ENCODE peak calls at places on chromosome 22, in five cellular contexts. C, Z, P, F and L are unnamed samples.
A peak's percentile ranks its signal among the peaks of the same experiment; 100 is the strongest.

GRCh38 chr22:32574957-32575893 is 100.6 kb downstream of the FBXO7 start:
- DNase-seq in C (no peak), Z (peak; percentile 12), P (no peak), F (no peak), L (no peak)

GRCh38 chr22:46828323-46829139 is 66.1 kb downstream of the TBC1D22A start:
- DNase-seq in C (no peak), Z (no peak), P (peak; percentile 33), F (no peak), L (no peak)

GRCh38 chr22:21009638-21010425 is 5.1 kb upstream of the P2RX6 start:
- DNase-seq in C (peak; percentile 87), Z (peak; percentile 83), P (peak; percentile 67), F (peak; percentile 65), L (peak; percentile 56)

GRCh38 chr22:19393704-19394103 is 37.8 kb downstream of the HIRA start:
- DNase-seq in C (no peak), Z (no peak), P (no peak), F (no peak), L (no peak)

GRCh38 chr22:47054231-47055072 is 292.0 kb downstream of the TBC1D22A start:
- DNase-seq in C (no peak), Z (no peak), P (no peak), F (no peak), L (no peak)

GRCh38 chr22:25078591-25078990 is 121.1 kb upstream of the CRYBB3 start:
- DNase-seq in C (no peak), Z (no peak), P (no peak), F (no peak), L (no peak)

GRCh38 chr22:36298601-36299000 is 45.7 kb downstream of the APOL1 start:
- DNase-seq in C (no peak), Z (no peak), P (no peak), F (no peak), L (no peak)

GRCh38 chr22:40326905-40327735 is 19.2 kb upstream of the ADSL start:
- DNase-seq in C (no peak), Z (peak; percentile 63), P (no peak), F (no peak), L (no peak)

GRCh38 chr22:38260760-38261477 is 11.9 kb downstream of the TMEM184B start:
- DNase-seq in C (no peak), Z (no peak), P (no peak), F (peak; percentile 61), L (no peak)

GRCh38 chr22:48080304-48081165 is 1318.1 kb downstream of the TBC1D22A start:
- DNase-seq in C (no peak), Z (no peak), P (no peak), F (no peak), L (no peak)

GRCh38 chr22:20627432-20627831 is 120.0 kb downstream of the MED15 start:
- DNase-seq in C (no peak), Z (no peak), P (no peak), F (no peak), L (no peak)

GRCh38 chr22:49515486-49515885 is 312.2 kb downstream of the BRD1 start:
- DNase-seq in C (no peak), Z (no peak), P (no peak), F (peak; percentile 10), L (no peak)

GRCh38 chr22:49514656-49515055 is 313.0 kb downstream of the BRD1 start:
- DNase-seq in C (no peak), Z (no peak), P (no peak), F (no peak), L (no peak)

GRCh38 chr22:49513358-49513851 is 314.3 kb downstream of the BRD1 start:
- DNase-seq in C (peak; percentile 42), Z (no peak), P (no peak), F (no peak), L (no peak)

GRCh38 chr22:49512471-49512870 is 315.2 kb downstream of the BRD1 start:
- DNase-seq in C (no peak), Z (no peak), P (no peak), F (no peak), L (no peak)

DNA sequence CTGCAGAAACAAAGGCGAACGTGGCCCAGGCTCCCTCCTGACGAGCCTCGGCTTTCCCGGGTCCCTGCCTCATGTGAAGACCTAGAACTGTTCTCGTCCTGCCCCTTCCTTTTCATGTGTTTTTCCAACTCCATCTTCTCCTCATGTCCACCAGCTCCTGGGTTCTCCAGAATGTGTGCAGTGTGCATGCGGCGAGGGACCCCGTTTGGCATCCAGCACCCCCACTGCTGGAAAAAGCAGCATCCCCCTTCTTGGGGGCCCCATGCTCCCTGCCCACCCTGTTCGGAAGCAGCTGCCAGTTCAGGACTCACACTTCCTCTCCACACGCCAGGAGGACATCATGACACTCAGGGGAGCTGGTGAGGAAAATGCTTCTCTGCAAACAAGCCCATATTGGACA is 313.5 kb downstream of the BRD1 start:
- DNase-seq in C (no peak), Z (no peak), P (no peak), F (no peak), L (no peak)
- TF ChIP-seq CREB1 in C (no peak), Z (no peak), P (no peak), F (no peak), L (no peak)

GRCh38 chr22:33896801-33897620 is 23.3 kb downstream of the LARGE1 start:
- DNase-seq in C (no peak), Z (peak; percentile 84), P (no peak), F (no peak), L (no peak)
- TF ChIP-seq CREB1 in C (no peak), Z (no peak), P (no peak), F (no peak), L (no peak)

DNA sequence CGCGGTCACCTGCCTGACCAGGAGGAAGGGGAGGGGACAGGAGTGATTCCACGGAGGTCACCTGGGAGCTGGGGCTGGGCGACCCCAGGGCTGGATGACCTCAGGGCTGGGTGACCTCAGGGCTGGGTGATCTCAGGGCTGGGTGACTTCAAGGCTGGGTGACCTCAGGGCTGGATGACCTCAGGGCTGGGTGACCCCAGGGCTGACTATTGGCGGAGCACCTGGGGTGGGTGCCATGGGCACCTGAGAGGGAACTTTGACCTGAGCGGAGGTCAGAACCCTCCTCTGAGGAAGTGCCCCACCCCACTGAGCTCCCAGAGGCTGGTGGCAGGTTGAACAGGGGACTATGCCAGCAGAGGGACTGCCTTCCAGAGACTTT is 11.8 kb upstream of the MPPED1 start:
- DNase-seq in C (no peak), Z (no peak), P (no peak), F (no peak), L (no peak)
- TF ChIP-seq CREB1 in C (no peak), Z (no peak), P (no peak), F (no peak), L (no peak)

GRCh38 chr22:44337658-44338004 is 24.9 kb upstream of the SHISAL1 start:
- DNase-seq in C (peak; percentile 27), Z (peak; percentile 60), P (no peak), F (no peak), L (no peak)
- TF ChIP-seq CREB1 in C (no peak), Z (no peak), P (no peak), F (no peak), L (no peak)

GRCh38 chr22:33757041-33757440 is 163.2 kb downstream of the LARGE1 start:
- DNase-seq in C (no peak), Z (no peak), P (no peak), F (no peak), L (no peak)

GRCh38 chr22:33758125-33758483 is 162.2 kb downstream of the LARGE1 start:
- DNase-seq in C (no peak), Z (no peak), P (no peak), F (no peak), L (no peak)

GRCh38 chr22:33758961-33759360 is 161.3 kb downstream of the LARGE1 start:
- DNase-seq in C (no peak), Z (no peak), P (no peak), F (no peak), L (no peak)

GRCh38 chr22:33757443-33758124 is 162.7 kb downstream of the LARGE1 start:
- DNase-seq in C (no peak), Z (peak; percentile 47), P (no peak), F (peak; percentile 12), L (no peak)

GRCh38 chr22:33756508-33756949 is 163.7 kb downstream of the LARGE1 start:
- DNase-seq in C (no peak), Z (peak; percentile 79), P (no peak), F (no peak), L (peak; percentile 39)
- TF ChIP-seq CREB1 in C (no peak), Z (no peak), P (no peak), F (no peak), L (no peak)

GRCh38 chr22:45211848-45212247 is 28.8 kb downstream of the KIAA0930 start:
- DNase-seq in C (no peak), Z (no peak), P (no peak), F (no peak), L (no peak)
- TF ChIP-seq CREB1 in C (no peak), Z (no peak), P (no peak), F (no peak), L (no peak)

DNA sequence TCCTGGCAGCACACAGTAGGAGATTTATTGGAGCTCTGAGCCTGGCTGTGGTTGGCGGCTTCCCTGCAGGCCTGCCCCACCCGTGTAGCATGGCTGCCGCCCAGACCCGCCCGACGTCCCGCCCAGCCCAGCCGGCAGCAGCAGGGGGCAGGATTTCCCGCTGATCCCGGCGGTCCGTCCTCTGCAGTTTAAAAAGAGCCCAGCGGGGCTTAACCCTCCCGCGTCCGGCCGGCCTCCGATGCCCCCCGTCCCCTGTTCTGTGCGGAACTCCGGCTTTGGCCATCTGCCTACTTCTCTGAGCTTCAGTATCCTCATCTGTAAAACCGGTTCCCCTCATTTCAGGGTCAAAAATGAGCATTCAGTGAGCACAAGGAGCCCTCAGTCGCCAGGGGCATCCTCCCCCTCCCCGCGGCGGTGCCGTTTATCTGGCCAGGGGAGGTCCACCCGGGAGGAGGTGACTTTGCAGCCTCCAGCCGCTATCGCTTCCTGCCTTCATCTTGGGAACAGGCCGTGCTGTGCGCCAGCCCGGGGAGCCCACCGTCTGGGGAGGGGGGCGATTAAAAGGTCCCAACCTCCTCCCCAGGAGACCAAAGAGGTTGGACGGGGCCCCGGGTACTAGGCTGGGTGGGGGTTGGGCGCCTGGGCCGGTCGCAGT is at the start of gene GAS2L1:
- DNase-seq in C (peak; percentile 87), Z (peak; percentile 80), P (peak; percentile 87), F (peak; percentile 54), L (peak; percentile 76)
- TF ChIP-seq CREB1 in C (no peak), Z (no peak), P (no peak), F (no peak), L (no peak)

DNA sequence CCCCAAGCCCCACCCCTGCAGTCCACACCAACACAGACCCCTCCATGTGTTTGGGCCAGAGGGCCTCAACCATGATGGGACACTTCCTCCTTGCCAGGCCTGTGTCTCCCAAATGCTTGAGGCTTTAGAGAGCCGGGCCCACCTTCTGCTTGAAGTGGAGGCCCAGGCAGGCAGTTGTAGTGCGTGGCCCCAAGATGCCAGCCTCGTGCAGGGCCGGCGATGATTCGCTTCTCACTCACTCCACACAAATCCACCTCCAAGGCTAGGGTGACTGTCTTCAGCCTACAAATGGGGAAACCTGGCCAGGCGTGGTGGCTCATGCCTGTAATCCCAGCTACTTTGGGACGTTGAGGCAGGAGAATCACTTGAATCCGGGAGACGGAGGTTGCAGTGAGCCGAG is 5.7 kb downstream of the PRR5 start:
- DNase-seq in C (no peak), Z (no peak), P (no peak), F (no peak), L (no peak)
- TF ChIP-seq CREB1 in C (no peak), Z (no peak), P (no peak), F (no peak), L (no peak)

DNA sequence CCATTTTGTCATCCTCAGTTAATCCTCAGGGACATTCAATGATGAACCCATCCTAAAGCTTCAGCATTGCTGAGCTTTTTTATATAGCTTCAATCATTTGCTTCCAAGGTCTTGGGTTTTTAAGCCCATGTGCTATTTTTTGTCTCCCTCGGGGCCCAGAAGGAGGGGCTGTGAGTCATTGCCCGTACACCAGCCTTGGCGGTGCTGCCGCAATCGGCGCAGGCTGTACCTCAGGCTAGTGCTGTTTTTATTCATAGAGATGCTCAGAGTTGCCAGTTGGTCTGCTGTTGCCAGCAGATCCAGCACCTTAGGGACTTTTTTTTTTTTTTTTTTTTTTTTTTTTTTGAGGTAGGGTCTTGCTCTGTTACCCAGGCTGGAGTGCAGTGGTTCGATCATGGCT is 35.5 kb downstream of the ACO2 start:
- DNase-seq in C (no peak), Z (no peak), P (no peak), F (no peak), L (no peak)
- TF ChIP-seq CREB1 in C (no peak), Z (no peak), P (no peak), F (no peak), L (no peak)